ENCODE peak calls at places on chromosome 4, in nine cellular contexts. K, B, F, U, W, O, H, Y and E are unnamed samples.

GRCh38 chr4:161359491-161359890 is 804.3 kb downstream of the FSTL5 start:
- DNase-seq in B (no peak), U (no peak), W (no peak), H (no peak), Y (no peak), F (no peak), K (no peak), O (no peak), E (no peak)

GRCh38 chr4:6542951-6543350 is 32.0 kb upstream of the MAN2B2 start:
- DNase-seq in W (peak), Y (no peak), O (no peak), F (no peak), H (no peak), K (no peak), B (no peak), U (no peak), E (no peak)

GRCh38 chr4:175246941-175247340 is 328.8 kb downstream of the ADAM29 start:
- DNase-seq in K (no peak), B (no peak), W (no peak), U (no peak), O (no peak), F (no peak), H (no peak), Y (no peak), E (peak)

GRCh38 chr4:76704133-76704881 is 193.6 kb downstream of the SOWAHB start:
- DNase-seq in B (no peak), O (peak), H (no peak), K (peak), Y (no peak), U (no peak), W (no peak), F (no peak), E (peak)

GRCh38 chr4:172698256-172698655 is 470.4 kb upstream of the GALNT7 start:
- DNase-seq in F (no peak), Y (no peak), K (no peak), U (no peak), W (no peak), B (no peak), O (no peak), H (no peak), E (no peak)

GRCh38 chr4:89001647-89002518 is 55.1 kb downstream of the FAM13A start:
- DNase-seq in B (no peak), W (no peak), F (no peak), O (no peak), H (no peak), U (peak), Y (no peak), K (no peak), E (no peak)

GRCh38 chr4:181688416-181688815 is 554.8 kb upstream of the TENM3 start:
- DNase-seq in U (no peak), O (no peak), F (no peak), B (no peak), W (no peak), Y (no peak), H (no peak), K (no peak), E (no peak)

GRCh38 chr4:40238700-40239548 is 42.1 kb downstream of the RHOH start:
- DNase-seq in K (no peak), Y (no peak), F (peak), W (no peak), B (no peak), H (peak), U (no peak), O (no peak), E (no peak)

GRCh38 chr4:80128941-80129340 is 55.9 kb upstream of the ANTXR2 start:
- DNase-seq in W (no peak), K (no peak), Y (no peak), F (no peak), O (no peak), H (no peak), B (no peak), U (no peak), E (no peak)

GRCh38 chr4:164931551-164932324 is 45.7 kb downstream of the TRIM61 start:
- DNase-seq in O (no peak), W (no peak), Y (no peak), K (peak), H (no peak), U (no peak), B (no peak), F (no peak), E (peak)

GRCh38 chr4:183409956-183410355 is 34.5 kb upstream of the CDKN2AIP start:
- DNase-seq in B (no peak), H (no peak), O (no peak), K (no peak), Y (no peak), U (no peak), F (no peak), W (no peak), E (no peak)

GRCh38 chr4:47334597-47335185 is 128.8 kb downstream of the COMMD8 start:
- DNase-seq in O (no peak), Y (no peak), W (no peak), F (no peak), B (no peak), H (no peak), K (peak), U (no peak), E (peak)

GRCh38 chr4:43567644-43568043 is 675.1 kb downstream of the GRXCR1 start:
- DNase-seq in F (no peak), U (no peak), K (no peak), W (no peak), O (no peak), B (no peak), H (no peak), Y (no peak), E (no peak)

GRCh38 chr4:3462790-3463415 is at the start of gene DOK7:
- DNase-seq in B (no peak), F (no peak), Y (peak), W (peak), H (no peak), K (no peak), U (peak), O (no peak), E (no peak)

GRCh38 chr4:8106451-8107025 is 52.1 kb downstream of the ABLIM2 start:
- DNase-seq in B (no peak), H (no peak), O (no peak), F (no peak), W (peak), Y (no peak), U (no peak), K (no peak), E (no peak)

GRCh38 chr4:10093801-10094552 is 22.6 kb downstream of the WDR1 start:
- DNase-seq in B (no peak), Y (no peak), F (no peak), K (peak), H (peak), U (peak), O (no peak), W (peak), E (no peak)

GRCh38 chr4:31408136-31408535 is 688.0 kb downstream of the PCDH7 start:
- DNase-seq in K (no peak), H (no peak), O (no peak), B (no peak), Y (no peak), W (no peak), F (no peak), U (no peak), E (no peak)

GRCh38 chr4:31737419-31737818 is 1017.2 kb downstream of the PCDH7 start:
- DNase-seq in F (no peak), O (no peak), B (no peak), U (peak), K (no peak), Y (no peak), H (no peak), W (no peak), E (no peak)

GRCh38 chr4:148442830-148443549 is 776 bp upstream of the NR3C2 start:
- DNase-seq in W (peak), O (no peak), B (no peak), H (no peak), K (no peak), Y (no peak), U (peak), F (no peak), E (no peak)

GRCh38 chr4:17077105-17077504 is 178.7 kb upstream of the LDB2 start:
- DNase-seq in W (no peak), U (no peak), K (no peak), O (no peak), Y (no peak), B (no peak), H (no peak), F (no peak), E (no peak)

GRCh38 chr4:52982246-52982950 is 120.3 kb downstream of the RASL11B start:
- DNase-seq in H (no peak), F (no peak), W (no peak), K (peak), U (peak), B (no peak), O (peak), Y (peak), E (peak)

GRCh38 chr4:101279377-101279871 is 67.9 kb downstream of the PPP3CA start:
- DNase-seq in U (no peak), F (no peak), Y (no peak), W (no peak), H (no peak), O (no peak), K (no peak), B (peak), E (no peak)
- H3K27ac ChIP-seq in U (no peak), F (no peak), Y (no peak), W (no peak), H (no peak), O (no peak), K (no peak), B (no peak), E (no peak)

GRCh38 chr4:93780080-93780479 is 48.5 kb upstream of the ATOH1 start:
- DNase-seq in O (no peak), H (no peak), F (no peak), K (no peak), B (no peak), Y (peak), U (no peak), W (no peak), E (no peak)
- H3K27ac ChIP-seq in O (no peak), H (no peak), F (no peak), K (no peak), B (no peak), Y (no peak), U (no peak), W (no peak), E (no peak)

GRCh38 chr4:24642941-24643628 is 58.7 kb upstream of the DHX15 start:
- DNase-seq in W (no peak), F (no peak), H (no peak), Y (no peak), U (no peak), O (no peak), B (no peak), K (no peak), E (peak)

GRCh38 chr4:24645765-24646550 is 61.6 kb upstream of the DHX15 start:
- DNase-seq in Y (no peak), B (no peak), K (no peak), H (no peak), F (no peak), W (no peak), O (no peak), U (peak), E (no peak)

GRCh38 chr4:24644983-24645764 is 60.8 kb upstream of the DHX15 start:
- DNase-seq in Y (no peak), W (no peak), U (no peak), H (no peak), O (no peak), K (no peak), F (no peak), B (no peak), E (peak)

GRCh38 chr4:24646777-24647460 is 62.6 kb upstream of the DHX15 start:
- DNase-seq in O (no peak), B (no peak), Y (no peak), F (no peak), U (no peak), H (no peak), K (no peak), W (no peak), E (peak)

DNA sequence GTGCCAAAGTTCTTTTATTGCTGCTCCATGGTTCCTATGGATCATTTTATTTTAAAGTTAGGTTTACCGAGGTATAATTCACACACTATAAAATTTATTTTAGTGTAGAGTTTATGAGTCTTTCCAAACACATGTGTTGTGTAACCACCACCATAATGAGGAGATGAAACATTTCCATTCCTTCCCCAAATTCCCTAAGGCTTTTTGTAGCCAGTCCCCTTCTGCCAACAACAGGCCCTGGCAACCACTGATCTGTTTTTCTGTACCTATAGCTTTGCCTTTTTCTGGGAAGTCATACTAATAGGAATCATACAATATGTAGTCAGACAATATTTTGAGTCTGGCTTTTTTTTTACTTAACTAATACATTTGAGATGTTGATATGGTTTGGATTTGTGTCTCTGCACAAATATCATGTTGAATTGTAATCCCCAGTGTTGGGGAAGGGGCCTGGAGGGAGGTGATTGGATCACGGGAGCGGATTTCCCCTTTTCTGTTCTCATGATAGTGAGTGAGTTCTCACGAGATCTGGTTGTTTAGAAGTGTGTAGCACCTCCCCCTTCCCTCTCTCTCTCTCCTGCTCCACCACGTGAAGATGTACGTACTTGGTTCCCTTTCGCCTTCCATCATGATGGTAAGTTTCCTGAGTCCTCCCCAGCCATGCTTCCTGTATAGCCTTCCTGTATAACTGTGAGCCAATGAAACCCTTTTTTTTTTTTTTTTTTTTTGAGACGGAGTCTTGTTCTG is 59.6 kb upstream of the DHX15 start:
- DNase-seq in W (no peak), O (no peak), H (no peak), F (no peak), U (no peak), B (no peak), Y (no peak), K (no peak), E (peak)
- H3K27ac ChIP-seq in W (no peak), O (no peak), H (no peak), F (no peak), U (no peak), B (no peak), Y (no peak), K (no peak), E (no peak)

DNA sequence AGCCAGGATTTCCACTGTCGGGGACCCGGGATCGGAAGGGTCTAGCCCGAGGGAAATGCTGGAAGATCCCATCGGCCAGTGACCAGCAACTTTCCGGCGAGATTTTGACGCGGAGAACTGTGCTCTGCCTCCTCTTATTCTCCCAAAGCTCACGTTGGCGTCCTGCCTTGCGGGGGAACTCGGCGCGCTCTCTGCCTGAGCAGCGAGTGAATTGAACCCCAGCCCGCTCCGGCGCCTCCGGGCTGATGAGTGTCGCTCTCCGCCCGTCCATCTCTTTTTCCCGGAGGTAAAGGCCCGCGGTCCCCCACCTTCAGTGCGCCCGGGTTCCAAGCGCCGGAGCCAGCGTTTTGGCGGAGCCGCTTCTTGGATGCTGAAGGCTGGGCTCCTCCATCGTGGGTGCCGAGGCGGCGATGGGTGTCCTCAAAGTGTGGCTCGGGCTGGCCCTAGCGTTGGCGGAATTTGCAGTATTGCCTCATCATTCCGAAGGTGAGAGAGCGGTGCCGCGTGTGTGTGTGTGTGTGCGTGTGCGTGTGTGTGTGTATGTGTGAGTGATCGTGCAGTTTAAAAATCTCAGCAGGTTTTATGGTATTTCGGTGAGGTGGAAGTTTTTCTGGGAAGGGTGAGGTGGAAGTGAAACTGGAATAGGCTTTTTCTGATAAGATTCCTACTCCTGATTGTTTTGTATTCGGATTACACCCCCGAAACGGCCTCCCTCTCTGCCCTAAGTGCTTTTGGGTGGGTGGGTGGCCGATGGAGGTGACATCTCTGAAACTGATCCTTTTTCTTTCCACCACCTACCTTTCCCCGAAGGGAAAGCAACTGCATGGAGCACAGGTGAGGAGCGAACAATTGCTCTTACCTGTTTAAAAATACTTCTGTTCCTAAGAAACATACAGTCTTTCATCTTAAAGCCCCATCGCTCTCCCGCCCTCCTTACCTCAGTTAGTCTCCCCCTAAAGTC is 757 bp downstream of the FRAS1 start:
- DNase-seq in K (peak), B (peak), Y (peak), W (peak), H (no peak), O (no peak), U (peak), F (no peak), E (peak)
- H3K27ac ChIP-seq in K (peak), B (peak), Y (no peak), W (peak), H (no peak), O (peak), U (peak), F (no peak), E (no peak)

DNA sequence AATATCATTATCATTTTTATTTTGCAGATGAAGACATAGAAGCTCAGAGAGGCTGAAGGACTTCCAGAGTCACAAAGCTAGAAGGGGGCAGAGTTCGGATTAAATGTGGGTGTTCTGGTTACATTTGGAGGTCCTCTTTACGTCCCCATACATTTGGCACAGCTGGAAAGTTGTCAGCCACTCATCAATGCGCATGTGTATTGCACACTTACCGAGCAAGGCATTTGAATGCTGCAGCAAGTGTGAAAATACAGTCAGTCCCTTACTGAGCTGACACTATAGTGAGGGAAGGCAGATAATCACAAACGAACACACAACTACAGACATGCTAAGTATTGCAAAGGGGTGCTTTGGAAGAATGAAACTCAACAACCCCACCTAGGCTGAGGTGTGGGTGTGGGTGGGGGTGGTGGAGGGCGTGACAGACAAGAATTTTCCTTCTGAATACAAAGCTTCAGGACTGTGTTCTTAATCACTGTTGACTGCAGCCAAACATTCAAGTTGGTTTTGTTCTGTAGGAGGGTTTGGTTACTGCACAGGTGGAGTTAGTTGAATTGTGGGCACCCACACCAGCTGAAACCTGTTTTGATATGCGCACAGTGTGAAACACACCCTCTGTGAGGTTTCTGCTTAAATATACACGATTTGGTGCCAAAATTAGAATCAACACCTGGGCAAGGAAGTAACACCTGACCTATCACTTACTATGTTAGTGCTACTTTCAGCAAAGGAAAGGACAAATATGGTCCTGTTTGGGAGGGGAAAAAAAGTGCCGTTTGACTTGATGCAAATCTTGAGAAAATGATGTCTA is 72.4 kb downstream of the COQ2 start:
- DNase-seq in K (peak), H (peak), Y (no peak), U (no peak), B (no peak), W (no peak), F (peak), O (no peak), E (no peak)
- H3K27ac ChIP-seq in K (peak), H (peak), Y (no peak), U (no peak), B (no peak), W (no peak), F (peak), O (no peak), E (no peak)